ENCODE peak calls at places on chromosomes 5 and 9, in seven cellular contexts. A is amygdala, Q is endothelial cell of umbilical vein, B is NCI-H1105, O is NCI-H1436, W is endothelial cell, U is adipocyte. I is an unnamed sample.

GRCh38 chr5:109855056-109855455 is 165.3 kb downstream of the MAN2A1 start:
- DNase-seq in W (no peak), O (no peak), Q (no peak), U (no peak), A (no peak), B (no peak), I (no peak)

GRCh38 chr9:131335356-131335755 is 45.8 kb downstream of the PLPP7 start:
- DNase-seq in U (no peak), O (no peak), Q (no peak), A (no peak), W (no peak), B (no peak), I (no peak)

GRCh38 chr5:40605295-40605958 is 74.3 kb upstream of the PTGER4 start:
- DNase-seq in O (no peak), U (no peak), A (no peak), B (no peak), W (no peak), Q (no peak), I (no peak)

GRCh38 chr9:21096172-21096900 is 18.6 kb upstream of the IFNB1 start:
- DNase-seq in A (no peak), B (no peak), Q (peak), O (peak), U (peak), W (no peak), I (no peak)

GRCh38 chr9:755454-756381 is 85.8 kb upstream of the DMRT1 start:
- DNase-seq in O (no peak), A (no peak), Q (peak), U (peak), W (no peak), B (no peak), I (no peak)

GRCh38 chr5:87394407-87394806 is 18.3 kb downstream of the CCNH start:
- DNase-seq in B (no peak), A (no peak), O (no peak), Q (peak), W (no peak), U (peak), I (no peak)

GRCh38 chr5:69237877-69238276 is 3.2 kb downstream of the CDK7 start:
- DNase-seq in Q (no peak), U (no peak), W (no peak), A (no peak), O (no peak), B (no peak), I (no peak)

GRCh38 chr5:95102687-95103086 is 182.2 kb downstream of the MCTP1 start:
- DNase-seq in Q (no peak), A (no peak), W (no peak), O (no peak), B (no peak), U (no peak), I (no peak)

GRCh38 chr9:94928271-94928670 is 201.8 kb downstream of the AOPEP start:
- DNase-seq in W (no peak), A (no peak), Q (no peak), B (no peak), O (no peak), U (no peak), I (no peak)

GRCh38 chr5:149434162-149435014 is 55.3 kb upstream of the IL17B start:
- DNase-seq in O (peak), Q (peak), A (peak), B (peak), W (peak), U (peak), I (peak)

GRCh38 chr5:5100635-5101034 is 39.5 kb upstream of the ADAMTS16 start:
- DNase-seq in B (no peak), U (no peak), W (no peak), O (no peak), Q (no peak), A (no peak), I (no peak)

I was measured in NCI-H1092.